ENCODE peak calls at places on chromosome 18, in four cellular contexts. P is iPS DF 6.9, H is psoas muscle, C is GM23248. E is an unnamed sample. For H3K27me3 and H3K9me3, the result is how much of the 10 kb centered on the place peaks cover.

GRCh38 chr18:50880108-50880465 is 1.2 kb downstream of the ME2 start:
- DNase-seq in P (no peak), H (no peak), C (no peak), E (no peak)

GRCh38 chr18:60684843-60685513 is 312.4 kb upstream of the MC4R start:
- DNase-seq in P (no peak), H (no peak), C (peak), E (no peak)

GRCh38 chr18:52136532-52136931 is 203.5 kb upstream of the DCC start:
- DNase-seq in P (no peak), H (no peak), C (no peak), E (no peak)

GRCh38 chr18:56443508-56443907 is 194.9 kb downstream of the TXNL1 start:
- DNase-seq in P (no peak), H (no peak), C (no peak), E (no peak)

GRCh38 chr18:28114472-28114871 is 62.5 kb downstream of the CDH2 start:
- DNase-seq in P (no peak), H (no peak), C (peak), E (no peak)

GRCh38 chr18:24910217-24910616 is 441.7 kb downstream of the ZNF521 start:
- DNase-seq in P (no peak), H (no peak), C (peak), E (no peak)

GRCh38 chr18:37499008-37499407 is 66.6 kb downstream of the CELF4 start:
- DNase-seq in P (no peak), H (no peak), C (no peak), E (no peak)

GRCh38 chr18:50507120-50507590 is 52.7 kb upstream of the MAPK4 start:
- DNase-seq in P (peak), H (peak), C (peak), E (peak)

GRCh38 chr18:7000484-7001096 is 117.0 kb downstream of the LAMA1 start:
- DNase-seq in P (no peak), H (no peak), C (peak), E (no peak)

GRCh38 chr18:50372743-50373142 is 2.1 kb upstream of the SKA1 start:
- DNase-seq in P (no peak), H (no peak), C (no peak), E (no peak)

GRCh38 chr18:27017901-27018500 is 152.5 kb upstream of the AQP4 start:
- DNase-seq in P (peak), H (no peak), C (peak), E (no peak)

GRCh38 chr18:35682282-35682867 is 100.8 kb downstream of the GALNT1 start:
- DNase-seq in P (no peak), H (no peak), C (peak), E (no peak)

GRCh38 chr18:77407733-77408132 is 158.1 kb downstream of the GALR1 start:
- DNase-seq in P (peak), H (no peak), C (no peak), E (no peak)

GRCh38 chr18:9838144-9838877 is 47.5 kb upstream of the TXNDC2 start:
- DNase-seq in P (peak), H (no peak), C (peak), E (no peak)

GRCh38 chr18:59419386-59419785 is 60.3 kb upstream of the LMAN1 start:
- DNase-seq in P (no peak), H (no peak), C (peak), E (no peak)

GRCh38 chr18:10304853-10305252 is 149.6 kb upstream of the APCDD1 start:
- DNase-seq in P (no peak), H (peak), C (peak), E (no peak)

GRCh38 chr18:72672364-72673151 is 128.4 kb upstream of the CBLN2 start:
- DNase-seq in P (no peak), H (no peak), C (peak), E (peak)

GRCh38 chr18:77376043-77376732 is 126.5 kb downstream of the GALR1 start:
- DNase-seq in P (no peak), H (no peak), C (no peak), E (no peak)

GRCh38 chr18:9868857-9869712 is 16.7 kb upstream of the TXNDC2 start:
- DNase-seq in P (no peak), H (no peak), C (no peak), E (no peak)

GRCh38 chr18:39796413-39796812 is 2158.6 kb upstream of the PIK3C3 start:
- DNase-seq in P (no peak), H (no peak), C (no peak), E (no peak)

GRCh38 chr18:44465337-44465736 is 215.4 kb upstream of the SETBP1 start:
- DNase-seq in P (no peak), H (no peak), C (no peak), E (no peak)

GRCh38 chr18:75422341-75422910 is 5.1 kb downstream of the SMIM21 start:
- DNase-seq in P (no peak), H (no peak), C (peak), E (no peak)

GRCh38 chr18:49725809-49726514 is 87.4 kb downstream of the ACAA2 start:
- DNase-seq in P (peak), H (peak), C (peak), E (peak)

GRCh38 chr18:40159141-40160017 is 1795.7 kb upstream of the PIK3C3 start:
- DNase-seq in P (peak), H (no peak), C (peak), E (no peak)

GRCh38 chr18:9827856-9828793 is 57.6 kb upstream of the TXNDC2 start:
- DNase-seq in P (no peak), H (peak), C (peak), E (peak)

GRCh38 chr18:55839350-55839749 is 251.4 kb upstream of the TCF4 start:
- DNase-seq in P (no peak), H (no peak), C (peak), E (no peak)

GRCh38 chr18:32469190-32469611 is 1.5 kb downstream of the GAREM1 start:
- DNase-seq in P (no peak), H (peak), C (peak), E (peak)

GRCh38 chr18:44896817-44897216 is 216.1 kb downstream of the SETBP1 start:
- DNase-seq in P (no peak), H (no peak), C (no peak), E (no peak)

GRCh38 chr18:56641714-56642331 is 3.4 kb upstream of the TXNL1 start:
- DNase-seq in P (no peak), H (no peak), C (peak), E (no peak)

GRCh38 chr18:43692291-43692690 is 415.0 kb upstream of the SYT4 start:
- DNase-seq in P (no peak), H (no peak), C (peak), E (no peak)

GRCh38 chr18:67771271-67771670 is 254.8 kb upstream of the DSEL start:
- DNase-seq in P (no peak), H (no peak), C (peak), E (no peak)

GRCh38 chr18:59926131-59926530 is 26.3 kb downstream of the PMAIP1 start:
- DNase-seq in P (no peak), H (no peak), C (no peak), E (no peak)

GRCh38 chr18:5895886-5896740 is 791 bp upstream of the TMEM200C start:
- DNase-seq in P (no peak), H (peak), C (peak), E (peak)

GRCh38 chr18:3595282-3596273 is 145.6 kb downstream of the TGIF1 start:
- DNase-seq in P (no peak), H (peak), C (peak), E (peak)

GRCh38 chr18:3036108-3036507 is 23.2 kb upstream of the LPIN2 start:
- DNase-seq in P (no peak), H (no peak), C (no peak), E (peak)

GRCh38 chr18:58268849-58269248 is 224.8 kb downstream of the NEDD4L start:
- DNase-seq in P (no peak), H (no peak), C (peak), E (peak)

GRCh38 chr18:74291771-74292540 is at the start of gene CYB5A:
- DNase-seq in P (peak), H (peak), C (peak), E (peak)

GRCh38 chr18:74153377-74153776 is 5.1 kb downstream of the TIMM21 start:
- DNase-seq in P (no peak), H (no peak), C (peak), E (no peak)

GRCh38 chr18:13361422-13361821 is 142.9 kb downstream of the LDLRAD4 start:
- DNase-seq in P (no peak), H (no peak), C (no peak), E (no peak)
- H3K27me3 ChIP-seq in P (under half), H (under half), C (under half), E (under half)

GRCh38 chr18:54712315-54712714 is 116.0 kb upstream of the RAB27B start:
- DNase-seq in P (no peak), H (no peak), C (peak), E (no peak)

GRCh38 chr18:54713386-54713785 is 114.9 kb upstream of the RAB27B start:
- DNase-seq in P (no peak), H (no peak), C (no peak), E (no peak)

GRCh38 chr18:54710519-54711281 is 117.6 kb upstream of the RAB27B start:
- DNase-seq in P (no peak), H (no peak), C (no peak), E (no peak)

GRCh38 chr18:54716586-54716985 is 111.7 kb upstream of the RAB27B start:
- DNase-seq in P (no peak), H (no peak), C (no peak), E (no peak)

DNA sequence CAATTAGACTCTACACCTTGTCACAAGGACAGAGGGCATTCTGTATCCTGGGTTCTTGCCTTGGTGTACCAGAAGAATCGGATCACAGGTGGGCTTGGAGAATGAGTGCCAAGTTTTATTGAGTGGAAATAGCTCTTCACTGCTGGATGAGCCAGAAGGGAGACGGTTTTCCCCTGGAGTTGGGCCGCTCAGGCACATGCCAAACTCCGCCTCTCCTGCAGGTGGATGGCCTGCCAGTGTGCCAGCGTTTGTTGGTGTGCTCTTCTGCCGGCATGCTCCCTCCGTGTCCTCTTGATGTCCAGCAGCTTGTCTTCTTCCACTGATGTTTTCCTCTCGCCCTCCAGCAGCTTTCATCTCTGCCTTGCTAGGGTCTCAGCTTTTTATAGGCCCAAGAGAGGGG is 115.5 kb upstream of the RAB27B start:
- DNase-seq in P (no peak), H (no peak), C (no peak), E (no peak)
- H3K9me3 ChIP-seq in P (under half), H (under half), C (under half), E (under half)

GRCh38 chr18:457533-457932 is 43.0 kb downstream of the COLEC12 start:
- DNase-seq in P (no peak), H (no peak), C (peak), E (no peak)
- H3K4me3 ChIP-seq in P (no peak), H (no peak), C (peak), E (no peak)

GRCh38 chr18:23617412-23618009 is 31.2 kb upstream of the NPC1 start:
- DNase-seq in P (no peak), H (no peak), C (no peak), E (no peak)
- H3K27me3 ChIP-seq in P (under half), H (under half), C (under half), E (under half)

GRCh38 chr18:78891185-78891762 is 88.3 kb upstream of the SALL3 start:
- DNase-seq in P (no peak), H (no peak), C (no peak), E (no peak)

GRCh38 chr18:78895207-78896001 is 84.2 kb upstream of the SALL3 start:
- DNase-seq in P (no peak), H (no peak), C (no peak), E (no peak)

GRCh38 chr18:78892721-78893120 is 86.9 kb upstream of the SALL3 start:
- DNase-seq in P (no peak), H (no peak), C (no peak), E (no peak)

GRCh38 chr18:78892201-78892600 is 87.4 kb upstream of the SALL3 start:
- DNase-seq in P (no peak), H (no peak), C (no peak), E (no peak)

DNA sequence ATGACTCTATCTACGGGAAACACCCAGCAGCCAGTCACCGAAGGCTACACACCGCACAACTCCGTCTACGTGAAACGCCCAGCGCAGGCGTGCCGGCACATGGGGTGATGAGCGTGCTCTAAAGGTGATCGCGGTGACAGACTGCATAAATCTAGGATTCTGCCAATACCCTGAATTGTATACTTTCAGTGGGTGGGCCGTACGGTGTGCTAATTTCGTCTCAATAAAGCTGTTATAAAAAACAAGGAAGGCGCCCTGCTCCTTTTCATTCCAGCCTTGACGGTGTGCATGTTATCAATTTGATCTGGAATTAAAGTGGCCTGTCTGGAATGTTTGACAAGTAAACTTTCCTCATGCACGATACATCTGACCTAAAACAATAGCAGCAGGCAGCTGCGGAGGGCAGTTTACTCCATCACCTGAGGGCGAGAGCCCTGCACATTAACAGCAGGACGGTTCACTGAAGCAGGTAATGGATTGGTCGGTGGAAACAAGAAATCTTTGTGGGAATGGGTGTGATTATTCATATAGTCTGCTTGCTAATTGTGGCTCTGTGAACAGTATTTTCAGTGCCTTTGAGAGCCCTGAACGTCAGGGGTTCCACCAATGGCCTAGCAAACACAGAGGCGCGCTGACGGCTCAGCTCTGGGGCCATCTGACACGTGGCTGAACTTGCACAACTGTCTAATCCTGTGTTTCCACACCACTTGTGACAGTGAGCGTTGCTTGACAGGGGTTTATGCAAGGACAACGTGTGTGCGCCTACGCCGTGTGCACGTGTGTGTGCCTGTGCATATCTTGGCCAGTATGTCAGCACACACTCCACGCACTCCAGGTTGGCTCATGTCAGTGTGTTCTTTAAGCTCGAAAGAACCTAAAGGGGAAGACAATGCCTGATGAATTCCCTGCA is 86.0 kb upstream of the SALL3 start:
- DNase-seq in P (no peak), H (no peak), C (no peak), E (no peak)
- H3K9me3 ChIP-seq in P (under half), H (under half), C (under half), E (under half)

DNA sequence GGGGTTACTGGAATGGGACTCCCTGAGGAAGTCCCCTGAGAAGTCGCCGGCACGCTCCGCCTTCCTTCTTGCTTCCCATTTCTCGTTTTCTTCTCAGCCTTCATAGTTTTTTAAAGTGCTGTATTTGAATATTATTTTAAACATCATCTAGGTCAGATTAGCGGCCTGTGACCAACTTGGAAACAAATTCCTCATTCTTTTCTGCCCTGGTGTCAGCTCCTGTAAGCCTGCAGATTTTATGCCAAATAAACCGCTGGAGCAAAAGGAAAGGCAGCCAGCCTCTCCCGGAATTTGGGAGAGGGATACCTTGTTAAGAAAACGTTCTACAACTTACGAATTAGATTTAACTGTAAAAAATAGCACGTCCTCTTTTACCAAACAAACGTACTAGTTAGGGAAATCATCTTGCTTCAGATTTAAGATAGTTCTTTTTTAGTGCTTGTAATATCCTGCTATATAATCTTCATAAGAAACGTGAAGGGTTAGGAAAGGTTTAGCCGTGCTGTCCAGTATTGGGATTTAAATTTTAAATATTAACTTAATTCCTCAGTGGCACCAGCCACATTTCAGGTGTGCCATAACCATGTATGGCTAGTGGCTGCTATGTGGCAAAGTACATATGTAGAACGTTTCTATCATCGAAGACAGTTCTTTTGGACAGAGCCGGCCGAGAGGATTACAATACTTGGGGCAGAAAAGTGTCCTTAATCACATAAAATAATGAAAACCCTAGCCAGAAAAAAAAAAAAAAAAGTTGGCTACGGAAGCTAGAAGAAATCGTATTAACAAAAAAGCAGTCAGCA is 685 bp upstream of the PTPN2 start:
- DNase-seq in P (no peak), H (no peak), C (peak), E (no peak)
- H3K4me3 ChIP-seq in P (peak), H (peak), C (peak), E (peak)

GRCh38 chr18:61972389-61973264 is 79.8 kb upstream of the RNF152 start:
- DNase-seq in P (no peak), H (no peak), C (no peak), E (no peak)
- H3K27me3 ChIP-seq in P (under half), H (under half), C (under half), E (under half)

DNA sequence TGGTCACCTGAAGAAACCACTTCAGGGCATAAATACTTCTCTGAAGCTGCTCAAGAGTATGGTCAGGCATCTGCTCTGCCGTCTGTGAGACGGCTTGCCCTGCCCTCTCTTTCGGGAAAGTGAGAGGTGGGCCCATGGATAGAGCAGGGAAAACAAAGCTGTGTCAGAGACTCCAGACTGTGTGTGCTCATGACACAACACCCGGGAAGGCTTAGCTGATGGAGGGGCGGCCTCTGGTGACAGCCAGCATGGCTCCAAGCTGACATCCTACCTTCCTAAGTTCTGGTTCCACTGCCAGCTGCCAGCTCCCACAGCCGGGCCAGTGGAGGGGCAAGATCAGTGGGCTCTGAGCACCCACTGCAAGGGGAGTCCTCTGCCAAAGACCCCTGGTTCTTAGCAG is 215.3 kb downstream of the ANKRD30B start:
- DNase-seq in P (no peak), H (no peak), C (no peak), E (no peak)
- H3K9me3 ChIP-seq in P (under half), H (under half), C (under half), E (under half)

E was measured in adrenal gland.